ENCODE peak calls at places on chromosome 18, in seven cellular contexts. H is uterus, R is ovary, A is endodermal cell, M is astrocyte of the spinal cord, U is mesothelial cell of epicardium, P is foreskin fibroblast. F is an unnamed sample.

GRCh38 chr18:47917923-47918610 is 12.4 kb downstream of the SMAD2 start:
- DNase-seq in H (no peak), R (no peak), A (peak; percentile 71), M (no peak), U (no peak), P (no peak), F (no peak)

GRCh38 chr18:5132987-5133386 is 64.1 kb downstream of the AKAIN1 start:
- DNase-seq in H (no peak), R (no peak), A (no peak), M (no peak), U (no peak), P (no peak), F (no peak)

GRCh38 chr18:63161032-63161727 is 158.4 kb downstream of the BCL2 start:
- DNase-seq in H (no peak), R (no peak), A (no peak), M (no peak), U (no peak), P (no peak), F (no peak)

GRCh38 chr18:5295231-5295920 is at the start of gene ZBTB14:
- DNase-seq in H (peak; percentile 66), R (peak; percentile 72), A (peak; percentile 79), M (peak; percentile 53), U (peak; percentile 77), P (peak; percentile 82), F (peak; percentile 7)

GRCh38 chr18:23738575-23738974 is 49.3 kb downstream of the LAMA3 start:
- DNase-seq in H (no peak), R (no peak), A (peak; percentile 50), M (no peak), U (no peak), P (no peak), F (no peak)

GRCh38 chr18:69490072-69490471 is 89.4 kb downstream of the DOK6 start:
- DNase-seq in H (no peak), R (no peak), A (no peak), M (no peak), U (no peak), P (peak; percentile 33), F (no peak)

GRCh38 chr18:48656582-48656981 is 117.8 kb downstream of the CTIF start:
- DNase-seq in H (no peak), R (no peak), A (no peak), M (peak; percentile 37), U (no peak), P (peak; percentile 76), F (peak; percentile 49)

GRCh38 chr18:710418-711300 is 1.8 kb downstream of the ENOSF1 start:
- DNase-seq in H (no peak), R (no peak), A (no peak), M (no peak), U (no peak), P (no peak), F (no peak)

GRCh38 chr18:9721893-9722515 is 13.9 kb downstream of the RAB31 start:
- DNase-seq in H (no peak), R (no peak), A (peak; percentile 44), M (no peak), U (no peak), P (no peak), F (no peak)

GRCh38 chr18:75760208-75760607 is 332.7 kb upstream of the SMIM21 start:
- DNase-seq in H (no peak), R (no peak), A (no peak), M (no peak), U (no peak), P (no peak), F (no peak)

GRCh38 chr18:24446953-24447537 is 13.4 kb upstream of the HRH4 start:
- DNase-seq in H (no peak), R (no peak), A (no peak), M (no peak), U (no peak), P (peak; percentile 11), F (no peak)

GRCh38 chr18:11112218-11112750 is 37.1 kb downstream of the PIEZO2 start:
- DNase-seq in H (no peak), R (no peak), A (no peak), M (no peak), U (no peak), P (no peak), F (no peak)

GRCh38 chr18:8705941-8706544 is 687 bp downstream of the MTCL1 start:
- DNase-seq in H (peak; percentile 22), R (peak; percentile 47), A (peak; percentile 65), M (no peak), U (peak; percentile 51), P (peak; percentile 65), F (no peak)

GRCh38 chr18:59159986-59160385 is 20.3 kb downstream of the SEC11C start:
- DNase-seq in H (no peak), R (no peak), A (no peak), M (no peak), U (no peak), P (no peak), F (no peak)

GRCh38 chr18:45291616-45292612 is 323.4 kb upstream of the SLC14A2 start:
- DNase-seq in H (no peak), R (no peak), A (no peak), M (peak; percentile 79), U (no peak), P (no peak), F (no peak)

GRCh38 chr18:27004056-27004829 is 138.7 kb upstream of the AQP4 start:
- DNase-seq in H (no peak), R (no peak), A (no peak), M (peak; percentile 30), U (no peak), P (peak; percentile 33), F (no peak)

GRCh38 chr18:13614701-13615288 is 111.6 kb downstream of the FAM210A start:
- DNase-seq in H (no peak), R (no peak), A (no peak), M (no peak), U (no peak), P (no peak), F (no peak)

GRCh38 chr18:24121625-24122024 is 17.2 kb upstream of the CABYR start:
- DNase-seq in H (no peak), R (no peak), A (no peak), M (no peak), U (no peak), P (peak; percentile 45), F (no peak)

GRCh38 chr18:11522992-11523391 is 86.4 kb upstream of the SLC35G4 start:
- DNase-seq in H (no peak), R (no peak), A (no peak), M (no peak), U (no peak), P (no peak), F (no peak)

GRCh38 chr18:773980-774624 is 37.9 kb downstream of the YES1 start:
- DNase-seq in H (no peak), R (no peak), A (no peak), M (no peak), U (no peak), P (no peak), F (no peak)

GRCh38 chr18:3122851-3123250 is 96.9 kb downstream of the MYOM1 start:
- DNase-seq in H (no peak), R (no peak), A (no peak), M (no peak), U (no peak), P (no peak), F (no peak)

GRCh38 chr18:74266161-74266560 is 25.6 kb downstream of the CYB5A start:
- DNase-seq in H (no peak), R (no peak), A (no peak), M (peak; percentile 40), U (no peak), P (no peak), F (no peak)

GRCh38 chr18:59388180-59388579 is 29.1 kb upstream of the LMAN1 start:
- DNase-seq in H (no peak), R (no peak), A (peak; percentile 49), M (no peak), U (no peak), P (no peak), F (no peak)

GRCh38 chr18:79798346-79798998 is 734 bp downstream of the KCNG2 start:
- DNase-seq in H (no peak), R (no peak), A (peak; percentile 68), M (no peak), U (no peak), P (no peak), F (no peak)

GRCh38 chr18:23141022-23141999 is 6.0 kb downstream of the CABLES1 start:
- DNase-seq in H (peak; percentile 42), R (peak; percentile 54), A (no peak), M (peak; percentile 54), U (no peak), P (peak; percentile 42), F (no peak)

GRCh38 chr18:43789234-43790000 is 512.1 kb upstream of the SYT4 start:
- DNase-seq in H (no peak), R (no peak), A (no peak), M (peak; percentile 45), U (no peak), P (peak; percentile 80), F (no peak)
- TF ChIP-seq CTCF in H (peak; percentile 41), R (no peak), A (peak; percentile 30), M (peak; percentile 46), U (no peak), P (peak; percentile 38), F (no peak)

GRCh38 chr18:57975805-57976204 is 68.2 kb upstream of the NEDD4L start:
- DNase-seq in H (no peak), R (no peak), A (no peak), M (no peak), U (no peak), P (no peak), F (no peak)

GRCh38 chr18:57969824-57970223 is 74.2 kb upstream of the NEDD4L start:
- DNase-seq in H (no peak), R (no peak), A (no peak), M (no peak), U (no peak), P (no peak), F (no peak)

GRCh38 chr18:57973889-57974288 is 70.1 kb upstream of the NEDD4L start:
- DNase-seq in H (no peak), R (no peak), A (no peak), M (no peak), U (no peak), P (no peak), F (no peak)

GRCh38 chr18:57974585-57974984 is 69.4 kb upstream of the NEDD4L start:
- DNase-seq in H (no peak), R (no peak), A (no peak), M (no peak), U (no peak), P (no peak), F (no peak)

GRCh38 chr18:57970356-57971095 is 73.5 kb upstream of the NEDD4L start:
- DNase-seq in H (no peak), R (no peak), A (peak; percentile 84), M (no peak), U (no peak), P (no peak), F (no peak)
- TF ChIP-seq CTCF in H (no peak), R (no peak), A (peak; percentile 85), M (peak; percentile 37), U (peak; percentile 20), P (peak; percentile 35), F (peak; percentile 73)

DNA sequence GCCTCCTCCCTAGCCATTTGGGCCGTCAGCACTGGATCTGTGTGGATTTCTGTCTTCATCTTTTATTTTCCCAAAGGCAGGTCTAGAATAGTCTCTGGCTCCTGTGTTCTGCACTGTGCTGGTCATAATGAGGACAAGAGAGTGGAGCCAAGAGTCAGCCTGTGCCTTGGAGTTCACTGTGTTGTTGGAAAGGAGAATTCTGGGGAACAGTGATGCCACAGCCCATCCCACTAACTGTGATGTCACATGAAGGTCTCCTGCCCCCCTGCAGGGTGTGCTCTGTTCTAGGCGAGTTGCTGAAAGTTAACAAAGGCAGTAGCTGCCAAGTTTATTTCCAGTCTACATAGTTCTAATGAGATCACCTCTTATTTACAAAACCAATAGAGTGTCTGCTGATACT is 248.5 kb downstream of the TPGS2 start:
- DNase-seq in H (peak; percentile 36), R (peak; percentile 42), A (no peak), M (peak; percentile 38), U (no peak), P (peak; percentile 47), F (peak; percentile 59)
- TF ChIP-seq CTCF in H (no peak), R (no peak), A (peak; percentile 30), M (no peak), U (no peak), P (peak; percentile 18), F (peak; percentile 48)

GRCh38 chr18:30999887-31000628 is 42.5 kb downstream of the DSC3 start:
- DNase-seq in H (no peak), R (no peak), A (no peak), M (no peak), U (no peak), P (no peak), F (no peak)
- TF ChIP-seq CTCF in H (no peak), R (no peak), A (peak; percentile 28), M (no peak), U (no peak), P (no peak), F (no peak)

F was measured in HFFc6.